ENCODE peak calls at places on chromosomes 3 and 15, in nine cellular contexts. One of them, this sample, is unnamed.

GRCh38 chr15:73682597-73683090 is 1.5 kb upstream of the CD276 start:
- DNase-seq in K562: no peak
- DNase-seq in endothelial cell of umbilical vein: no peak
- DNase-seq in fibroblast of lung: no peak
- DNase-seq in right lobe of liver: no peak
- DNase-seq in tibial artery: no peak
- DNase-seq in ovary: no peak
- DNase-seq in bronchial epithelial cell: no peak
- DNase-seq in CD8-positive, alpha-beta T cell: no peak
- DNase-seq in this sample: no peak

GRCh38 chr3:106830334-106830733 is 546.9 kb upstream of the CCDC54 start:
- DNase-seq in fibroblast of lung: no peak
- DNase-seq in endothelial cell of umbilical vein: no peak
- DNase-seq in CD8-positive, alpha-beta T cell: no peak
- DNase-seq in K562: no peak
- DNase-seq in tibial artery: no peak
- DNase-seq in ovary: no peak
- DNase-seq in right lobe of liver: no peak
- DNase-seq in bronchial epithelial cell: no peak
- DNase-seq in this sample: no peak

GRCh38 chr3:10378742-10379141 is 57.8 kb upstream of the SEC13 start:
- DNase-seq in endothelial cell of umbilical vein: no peak
- DNase-seq in tibial artery: no peak
- DNase-seq in bronchial epithelial cell: no peak
- DNase-seq in CD8-positive, alpha-beta T cell: no peak
- DNase-seq in fibroblast of lung: no peak
- DNase-seq in K562: no peak
- DNase-seq in ovary: no peak
- DNase-seq in right lobe of liver: no peak
- DNase-seq in this sample: no peak

GRCh38 chr3:187274977-187275338 is 16.6 kb downstream of the MASP1 start:
- DNase-seq in tibial artery: no peak
- DNase-seq in endothelial cell of umbilical vein: no peak
- DNase-seq in right lobe of liver: no peak
- DNase-seq in bronchial epithelial cell: peak
- DNase-seq in ovary: no peak
- DNase-seq in CD8-positive, alpha-beta T cell: no peak
- DNase-seq in K562: no peak
- DNase-seq in fibroblast of lung: no peak
- DNase-seq in this sample: no peak

GRCh38 chr3:123521179-123521969 is 63.5 kb downstream of the HACD2 start:
- DNase-seq in ovary: no peak
- DNase-seq in endothelial cell of umbilical vein: peak
- DNase-seq in K562: no peak
- DNase-seq in tibial artery: no peak
- DNase-seq in fibroblast of lung: peak
- DNase-seq in bronchial epithelial cell: no peak
- DNase-seq in right lobe of liver: no peak
- DNase-seq in CD8-positive, alpha-beta T cell: no peak
- DNase-seq in this sample: no peak

GRCh38 chr15:41561777-41562145 is 2.7 kb downstream of the TYRO3 start:
- DNase-seq in bronchial epithelial cell: no peak
- DNase-seq in endothelial cell of umbilical vein: peak
- DNase-seq in K562: peak
- DNase-seq in ovary: peak
- DNase-seq in tibial artery: no peak
- DNase-seq in right lobe of liver: no peak
- DNase-seq in fibroblast of lung: peak
- DNase-seq in CD8-positive, alpha-beta T cell: no peak
- DNase-seq in this sample: no peak

GRCh38 chr15:46654993-46655392 is 1020.2 kb downstream of the SQOR start:
- DNase-seq in K562: no peak
- DNase-seq in CD8-positive, alpha-beta T cell: no peak
- DNase-seq in right lobe of liver: no peak
- DNase-seq in tibial artery: no peak
- DNase-seq in ovary: no peak
- DNase-seq in fibroblast of lung: peak
- DNase-seq in endothelial cell of umbilical vein: no peak
- DNase-seq in bronchial epithelial cell: peak
- DNase-seq in this sample: peak

GRCh38 chr15:52071570-52071969 is 41.0 kb downstream of the BCL2L10 start:
- DNase-seq in right lobe of liver: peak
- DNase-seq in fibroblast of lung: no peak
- DNase-seq in tibial artery: no peak
- DNase-seq in bronchial epithelial cell: peak
- DNase-seq in K562: no peak
- DNase-seq in CD8-positive, alpha-beta T cell: no peak
- DNase-seq in endothelial cell of umbilical vein: no peak
- DNase-seq in ovary: no peak
- DNase-seq in this sample: peak

GRCh38 chr3:10377148-10377725 is 56.3 kb upstream of the SEC13 start:
- DNase-seq in fibroblast of lung: peak
- DNase-seq in right lobe of liver: no peak
- DNase-seq in tibial artery: no peak
- DNase-seq in CD8-positive, alpha-beta T cell: no peak
- DNase-seq in bronchial epithelial cell: no peak
- DNase-seq in ovary: no peak
- DNase-seq in K562: no peak
- DNase-seq in endothelial cell of umbilical vein: no peak
- DNase-seq in this sample: no peak

GRCh38 chr3:127608362-127608718 is 10.1 kb downstream of the MCM2 start:
- DNase-seq in K562: no peak
- DNase-seq in ovary: no peak
- DNase-seq in CD8-positive, alpha-beta T cell: no peak
- DNase-seq in bronchial epithelial cell: no peak
- DNase-seq in endothelial cell of umbilical vein: no peak
- DNase-seq in right lobe of liver: no peak
- DNase-seq in fibroblast of lung: no peak
- DNase-seq in tibial artery: no peak
- DNase-seq in this sample: no peak

DNA sequence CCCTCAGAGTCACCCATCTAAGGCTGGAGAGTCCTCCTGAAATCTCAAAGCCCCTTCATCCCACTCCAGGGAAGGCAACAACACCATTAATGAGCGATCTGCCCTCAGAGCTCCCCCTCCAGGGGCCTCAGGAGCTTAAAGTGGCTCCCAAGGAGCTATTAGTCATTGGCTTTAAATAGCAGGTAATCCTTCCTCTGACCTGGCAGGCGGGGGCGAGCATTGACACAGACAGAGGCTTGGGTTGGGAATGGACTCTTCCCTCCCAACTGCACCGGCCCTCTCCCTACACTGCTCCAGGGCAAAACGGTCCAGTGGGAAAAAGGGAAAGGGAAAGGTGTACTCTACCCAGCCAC is 1.4 kb downstream of the MFGE8 start:
- DNase-seq in fibroblast of lung: no peak
- DNase-seq in endothelial cell of umbilical vein: no peak
- DNase-seq in ovary: no peak
- DNase-seq in CD8-positive, alpha-beta T cell: no peak
- DNase-seq in tibial artery: no peak
- DNase-seq in right lobe of liver: no peak
- DNase-seq in K562: peak
- DNase-seq in bronchial epithelial cell: peak
- DNase-seq in this sample: no peak
- TF ChIP-seq CTCF in fibroblast of lung: no peak
- TF ChIP-seq CTCF in endothelial cell of umbilical vein: no peak
- TF ChIP-seq CTCF in ovary: no peak
- TF ChIP-seq CTCF in CD8-positive, alpha-beta T cell: no peak
- TF ChIP-seq CTCF in tibial artery: no peak
- TF ChIP-seq CTCF in right lobe of liver: no peak
- TF ChIP-seq CTCF in K562: no peak
- TF ChIP-seq CTCF in bronchial epithelial cell: peak
- TF ChIP-seq CTCF in this sample: no peak

GRCh38 chr15:43723151-43723550 is 23.1 kb upstream of the PDIA3 start:
- DNase-seq in fibroblast of lung: no peak
- DNase-seq in right lobe of liver: no peak
- DNase-seq in K562: no peak
- DNase-seq in ovary: no peak
- DNase-seq in CD8-positive, alpha-beta T cell: no peak
- DNase-seq in bronchial epithelial cell: no peak
- DNase-seq in endothelial cell of umbilical vein: no peak
- DNase-seq in tibial artery: no peak
- DNase-seq in this sample: no peak
- H3K4me3 ChIP-seq in fibroblast of lung: no peak
- H3K4me3 ChIP-seq in right lobe of liver: no peak
- H3K4me3 ChIP-seq in K562: no peak
- H3K4me3 ChIP-seq in ovary: no peak
- H3K4me3 ChIP-seq in CD8-positive, alpha-beta T cell: no peak
- H3K4me3 ChIP-seq in bronchial epithelial cell: no peak
- H3K4me3 ChIP-seq in endothelial cell of umbilical vein: no peak
- H3K4me3 ChIP-seq in tibial artery: no peak
- H3K4me3 ChIP-seq in this sample: no peak

DNA sequence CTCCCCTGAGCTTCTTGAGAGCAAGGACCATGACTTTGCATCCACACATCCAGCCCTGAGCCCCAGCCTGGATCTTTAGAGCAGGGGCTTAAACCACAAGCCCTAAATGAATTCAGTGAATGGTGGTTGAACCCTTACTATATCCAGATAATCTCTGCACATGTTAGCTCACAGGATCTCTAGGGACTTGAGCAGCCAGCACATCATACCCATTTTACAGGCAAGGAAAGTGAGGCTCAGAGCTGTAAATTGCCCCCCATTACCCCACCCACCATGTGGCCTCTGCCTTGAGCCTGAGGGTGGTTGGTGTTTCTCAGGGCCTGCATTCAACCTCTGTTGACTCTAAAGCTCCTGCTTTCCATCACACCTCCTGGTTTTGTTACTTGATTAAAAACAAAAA is 27.6 kb downstream of the EAF1 start:
- DNase-seq in K562: no peak
- DNase-seq in CD8-positive, alpha-beta T cell: no peak
- DNase-seq in fibroblast of lung: no peak
- DNase-seq in tibial artery: no peak
- DNase-seq in right lobe of liver: no peak
- DNase-seq in endothelial cell of umbilical vein: no peak
- DNase-seq in ovary: no peak
- DNase-seq in bronchial epithelial cell: no peak
- DNase-seq in this sample: no peak
- TF ChIP-seq CTCF in K562: no peak
- TF ChIP-seq CTCF in CD8-positive, alpha-beta T cell: no peak
- TF ChIP-seq CTCF in fibroblast of lung: no peak
- TF ChIP-seq CTCF in tibial artery: no peak
- TF ChIP-seq CTCF in right lobe of liver: no peak
- TF ChIP-seq CTCF in endothelial cell of umbilical vein: no peak
- TF ChIP-seq CTCF in ovary: no peak
- TF ChIP-seq CTCF in bronchial epithelial cell: no peak
- TF ChIP-seq CTCF in this sample: no peak

DNA sequence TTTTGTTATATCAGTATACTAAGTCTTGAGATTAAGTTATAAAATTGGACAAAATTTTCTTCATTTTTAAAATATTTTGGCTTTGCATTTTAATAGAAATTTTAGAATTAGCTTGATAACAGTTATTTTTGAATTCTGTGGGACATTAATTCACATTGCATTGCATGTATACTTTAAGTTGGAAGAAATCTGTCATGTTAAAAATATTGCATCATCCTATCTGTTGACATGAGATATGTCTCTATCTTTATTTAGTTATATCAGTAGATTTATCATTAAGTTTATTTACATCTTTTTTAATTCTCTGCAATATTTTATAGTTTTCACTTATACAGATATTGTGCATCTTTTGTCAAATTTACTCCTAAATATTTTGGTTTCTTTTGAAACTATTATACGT is 904.6 kb upstream of the NR2F2 start:
- DNase-seq in endothelial cell of umbilical vein: no peak
- DNase-seq in bronchial epithelial cell: no peak
- DNase-seq in fibroblast of lung: no peak
- DNase-seq in ovary: no peak
- DNase-seq in K562: no peak
- DNase-seq in CD8-positive, alpha-beta T cell: no peak
- DNase-seq in right lobe of liver: no peak
- DNase-seq in tibial artery: no peak
- DNase-seq in this sample: no peak
- H3K4me3 ChIP-seq in endothelial cell of umbilical vein: no peak
- H3K4me3 ChIP-seq in bronchial epithelial cell: no peak
- H3K4me3 ChIP-seq in fibroblast of lung: no peak
- H3K4me3 ChIP-seq in ovary: no peak
- H3K4me3 ChIP-seq in K562: no peak
- H3K4me3 ChIP-seq in CD8-positive, alpha-beta T cell: no peak
- H3K4me3 ChIP-seq in right lobe of liver: no peak
- H3K4me3 ChIP-seq in tibial artery: no peak
- H3K4me3 ChIP-seq in this sample: no peak

This sample was measured in LNCaP clone FGC.